ENCODE peak calls at places on chromosome 19, in ten cellular contexts. T, X, N, Y, H, J, Q, G, K and W are unnamed samples.

GRCh38 chr19:49340069-49340864 is 5.1 kb downstream of the CD37 start:
- DNase-seq in J (peak; percentile 58), T (no peak), Y (peak; percentile 67), N (peak; percentile 14), K (no peak), Q (no peak), G (no peak), H (peak; percentile 97), X (peak; percentile 50), W (no peak)

GRCh38 chr19:5809053-5809452 is 4.2 kb downstream of the NRTN start:
- DNase-seq in T (no peak), K (no peak), Y (no peak), J (no peak), X (no peak), H (no peak), G (no peak), Q (no peak), N (peak; percentile 63), W (no peak)

GRCh38 chr19:45161715-45162463 is 1.1 kb upstream of the NKPD1 start:
- DNase-seq in N (no peak), T (no peak), Y (peak; percentile 73), J (no peak), H (no peak), K (no peak), Q (no peak), X (peak; percentile 55), G (no peak), W (no peak)

GRCh38 chr19:13016245-13016627 is 21.0 kb downstream of the NFIX start:
- DNase-seq in X (no peak), J (no peak), Y (no peak), N (no peak), H (no peak), T (no peak), K (no peak), Q (no peak), G (no peak), W (no peak)

GRCh38 chr19:53461866-53462265 is 5.7 kb upstream of the ZNF813 start:
- DNase-seq in G (no peak), N (peak; percentile 20), Y (no peak), K (no peak), Q (no peak), X (no peak), T (no peak), H (no peak), J (no peak), W (no peak)

GRCh38 chr19:43820098-43820860 is 6.8 kb upstream of the ZNF283 start:
- DNase-seq in K (peak; percentile 9), G (no peak), Q (peak; percentile 43), Y (peak; percentile 73), T (no peak), X (peak; percentile 53), N (peak; percentile 62), J (peak; percentile 19), H (peak; percentile 10), W (no peak)

GRCh38 chr19:34365463-34366401 is 736 bp downstream of the GPI start:
- DNase-seq in J (peak; percentile 35), T (no peak), Q (peak; percentile 32), G (no peak), K (no peak), H (peak; percentile 24), N (peak; percentile 35), X (peak; percentile 46), Y (peak; percentile 39), W (no peak)

GRCh38 chr19:5990289-5990797 is 12.4 kb upstream of the RANBP3 start:
- DNase-seq in Q (no peak), X (no peak), G (no peak), N (no peak), J (no peak), H (no peak), T (no peak), K (no peak), Y (no peak), W (peak; percentile 51)

GRCh38 chr19:54573330-54573872 is at the start of gene LILRA2:
- DNase-seq in H (peak; percentile 26), J (no peak), N (no peak), Q (no peak), Y (no peak), T (no peak), X (no peak), G (no peak), K (no peak), W (no peak)

GRCh38 chr19:49689133-49690072 is at the start of gene ADM5:
- DNase-seq in T (no peak), N (peak; percentile 53), G (no peak), J (no peak), Y (no peak), Q (no peak), H (peak; percentile 40), K (peak; percentile 13), X (no peak), W (no peak)

GRCh38 chr19:56670961-56671612 is 470 bp downstream of the ZNF835 start:
- DNase-seq in G (no peak), T (no peak), K (no peak), N (no peak), Y (no peak), Q (no peak), J (no peak), X (no peak), H (no peak), W (no peak)

GRCh38 chr19:6767081-6767356 is 216 bp downstream of the SH2D3A start:
- DNase-seq in Q (no peak), K (no peak), Y (no peak), J (peak; percentile 58), N (peak; percentile 66), G (no peak), H (no peak), X (no peak), T (no peak), W (peak; percentile 24)

GRCh38 chr19:41376998-41377365 is 649 bp downstream of the TMEM91 start:
- DNase-seq in H (no peak), K (no peak), Y (no peak), T (no peak), G (no peak), X (no peak), N (no peak), Q (no peak), J (no peak), W (no peak)

GRCh38 chr19:9431475-9431874 is 3.9 kb downstream of the ZNF266 start:
- DNase-seq in H (peak; percentile 53), N (peak; percentile 53), Y (no peak), J (peak; percentile 13), K (no peak), X (peak; percentile 68), Q (no peak), T (peak; percentile 14), G (no peak), W (peak; percentile 18)

GRCh38 chr19:44808463-44809371 is at the start of gene BCAM:
- DNase-seq in N (peak; percentile 34), X (peak; percentile 69), T (no peak), Y (peak; percentile 74), G (no peak), K (no peak), Q (peak; percentile 41), H (peak; percentile 54), J (peak; percentile 79), W (peak; percentile 81)

GRCh38 chr19:18475762-18476331 is 37.9 kb upstream of the ISYNA1 start:
- DNase-seq in J (no peak), K (no peak), N (no peak), T (no peak), X (no peak), H (no peak), G (no peak), Y (no peak), Q (no peak), W (no peak)

GRCh38 chr19:12872941-12873890 is 8.0 kb downstream of the DNASE2 start:
- DNase-seq in K (peak; percentile 2), J (peak; percentile 94), G (peak; percentile 28), X (peak; percentile 62), Q (peak; percentile 30), Y (peak; percentile 81), N (peak; percentile 95), H (peak; percentile 65), T (peak; percentile 56), W (no peak)

GRCh38 chr19:55640043-55640576 is 692 bp upstream of the ZNF580 start:
- DNase-seq in N (peak; percentile 81), Q (peak; percentile 68), J (no peak), G (peak; percentile 62), X (peak; percentile 83), T (peak; percentile 63), Y (no peak), K (no peak), H (peak; percentile 83), W (peak; percentile 54)

GRCh38 chr19:29483944-29484581 is 41.7 kb upstream of the VSTM2B start:
- DNase-seq in H (no peak), G (no peak), K (no peak), N (no peak), X (no peak), Q (no peak), J (no peak), Y (no peak), T (no peak), W (no peak)

GRCh38 chr19:14473915-14474578 is 1.1 kb downstream of the PTGER1 start:
- DNase-seq in J (no peak), Q (no peak), Y (no peak), T (no peak), G (no peak), H (no peak), X (no peak), K (no peak), N (peak; percentile 23), W (no peak)

GRCh38 chr19:55702131-55702627 is 27.2 kb downstream of the EPN1 start:
- DNase-seq in H (no peak), Q (no peak), Y (no peak), N (no peak), K (no peak), T (no peak), J (no peak), X (no peak), G (no peak), W (peak; percentile 20)

GRCh38 chr19:48812094-48812929 is 1.5 kb upstream of the BCAT2 start:
- DNase-seq in Y (peak; percentile 93), X (peak; percentile 76), N (peak; percentile 72), K (peak; percentile 33), Q (peak; percentile 67), G (peak; percentile 20), T (peak; percentile 58), J (peak; percentile 87), H (peak; percentile 96), W (peak; percentile 82)

GRCh38 chr19:2270572-2271515 is 11.1 kb downstream of the PEAK3 start:
- DNase-seq in T (peak; percentile 65), Y (peak; percentile 60), X (peak; percentile 91), H (peak; percentile 80), G (peak; percentile 66), K (peak; percentile 35), J (peak; percentile 93), N (peak; percentile 87), Q (peak; percentile 86), W (peak; percentile 75)

GRCh38 chr19:12828494-12828893 is 5.9 kb downstream of the RTBDN start:
- DNase-seq in T (no peak), Q (no peak), X (no peak), Y (peak; percentile 35), N (peak; percentile 32), J (no peak), H (peak; percentile 75), K (no peak), G (no peak), W (peak; percentile 28)

GRCh38 chr19:32828643-32829344 is 40.8 kb downstream of the SLC7A9 start:
- DNase-seq in K (no peak), J (no peak), Q (no peak), G (no peak), Y (no peak), N (no peak), H (no peak), X (no peak), T (no peak), W (no peak)

GRCh38 chr19:50465986-50466771 is 10.1 kb upstream of the EMC10 start:
- DNase-seq in J (no peak), N (peak; percentile 6), G (no peak), T (no peak), X (no peak), K (no peak), H (no peak), Q (no peak), Y (peak; percentile 58), W (no peak)